ENCODE peak calls at places on chromosomes 4 and X, in nine cellular contexts. One of them, this sample, is unnamed.

GRCh38 chr4:152708361-152708760 is 28.6 kb upstream of the TMEM154 start:
- DNase-seq in stomach: no peak
- DNase-seq in IMR-90: no peak
- DNase-seq in suprapubic skin: no peak
- DNase-seq in tibial artery: no peak
- DNase-seq in sigmoid colon: no peak
- DNase-seq in testis: no peak
- DNase-seq in hepatocyte: no peak
- DNase-seq in PC-3: peak
- DNase-seq in this sample: no peak

GRCh38 chr4:3874525-3875110 is 108.4 kb downstream of the ADRA2C start:
- DNase-seq in tibial artery: no peak
- DNase-seq in stomach: no peak
- DNase-seq in testis: no peak
- DNase-seq in sigmoid colon: peak
- DNase-seq in suprapubic skin: peak
- DNase-seq in IMR-90: no peak
- DNase-seq in PC-3: no peak
- DNase-seq in hepatocyte: no peak
- DNase-seq in this sample: no peak

GRCh38 chr4:147566762-147567161 is 50.4 kb upstream of the TMEM184C start:
- DNase-seq in suprapubic skin: no peak
- DNase-seq in tibial artery: no peak
- DNase-seq in testis: no peak
- DNase-seq in sigmoid colon: no peak
- DNase-seq in PC-3: no peak
- DNase-seq in stomach: no peak
- DNase-seq in IMR-90: no peak
- DNase-seq in hepatocyte: no peak
- DNase-seq in this sample: no peak

GRCh38 chrX:42530027-42530426 is 247.9 kb downstream of the PPP1R2C start:
- DNase-seq in suprapubic skin: no peak
- DNase-seq in stomach: no peak
- DNase-seq in tibial artery: no peak
- DNase-seq in hepatocyte: peak
- DNase-seq in sigmoid colon: no peak
- DNase-seq in IMR-90: peak
- DNase-seq in testis: no peak
- DNase-seq in PC-3: peak
- DNase-seq in this sample: no peak

GRCh38 chr4:58042176-58042575 is 932.0 kb upstream of the IGFBP7 start:
- DNase-seq in IMR-90: no peak
- DNase-seq in sigmoid colon: no peak
- DNase-seq in stomach: no peak
- DNase-seq in suprapubic skin: no peak
- DNase-seq in PC-3: peak
- DNase-seq in hepatocyte: no peak
- DNase-seq in testis: peak
- DNase-seq in tibial artery: no peak
- DNase-seq in this sample: no peak

GRCh38 chr4:1767058-1767769 is 25.9 kb upstream of the FGFR3 start:
- DNase-seq in IMR-90: peak
- DNase-seq in tibial artery: no peak
- DNase-seq in sigmoid colon: no peak
- DNase-seq in testis: no peak
- DNase-seq in stomach: no peak
- DNase-seq in PC-3: no peak
- DNase-seq in suprapubic skin: no peak
- DNase-seq in hepatocyte: peak
- DNase-seq in this sample: no peak

GRCh38 chr4:10381146-10381545 is 76.1 kb downstream of the ZNF518B start:
- DNase-seq in sigmoid colon: no peak
- DNase-seq in testis: no peak
- DNase-seq in suprapubic skin: no peak
- DNase-seq in PC-3: no peak
- DNase-seq in IMR-90: no peak
- DNase-seq in tibial artery: no peak
- DNase-seq in hepatocyte: no peak
- DNase-seq in stomach: no peak
- DNase-seq in this sample: no peak

GRCh38 chr4:165737309-165737972 is 135.6 kb upstream of the TLL1 start:
- DNase-seq in testis: no peak
- DNase-seq in suprapubic skin: no peak
- DNase-seq in IMR-90: no peak
- DNase-seq in PC-3: peak
- DNase-seq in stomach: no peak
- DNase-seq in hepatocyte: no peak
- DNase-seq in tibial artery: no peak
- DNase-seq in sigmoid colon: no peak
- DNase-seq in this sample: no peak

GRCh38 chr4:143202824-143203223 is 18.1 kb downstream of the USP38 start:
- DNase-seq in hepatocyte: no peak
- DNase-seq in sigmoid colon: no peak
- DNase-seq in IMR-90: no peak
- DNase-seq in PC-3: peak
- DNase-seq in suprapubic skin: no peak
- DNase-seq in tibial artery: no peak
- DNase-seq in testis: no peak
- DNase-seq in stomach: no peak
- DNase-seq in this sample: no peak

GRCh38 chr4:138034871-138035270 is 207.3 kb downstream of the SLC7A11 start:
- DNase-seq in PC-3: peak
- DNase-seq in testis: no peak
- DNase-seq in suprapubic skin: no peak
- DNase-seq in hepatocyte: no peak
- DNase-seq in tibial artery: no peak
- DNase-seq in IMR-90: peak
- DNase-seq in sigmoid colon: no peak
- DNase-seq in stomach: no peak
- DNase-seq in this sample: no peak

GRCh38 chrX:40040686-40041461 is 56.9 kb downstream of the BCOR start:
- DNase-seq in PC-3: no peak
- DNase-seq in stomach: no peak
- DNase-seq in tibial artery: no peak
- DNase-seq in IMR-90: no peak
- DNase-seq in sigmoid colon: no peak
- DNase-seq in testis: no peak
- DNase-seq in hepatocyte: no peak
- DNase-seq in suprapubic skin: no peak
- DNase-seq in this sample: no peak

GRCh38 chr4:88985088-88985779 is 71.8 kb downstream of the FAM13A start:
- DNase-seq in IMR-90: peak
- DNase-seq in hepatocyte: no peak
- DNase-seq in tibial artery: peak
- DNase-seq in testis: no peak
- DNase-seq in suprapubic skin: no peak
- DNase-seq in PC-3: no peak
- DNase-seq in sigmoid colon: no peak
- DNase-seq in stomach: no peak
- DNase-seq in this sample: no peak

GRCh38 chr4:57405359-57405758 is 295.2 kb upstream of the IGFBP7 start:
- DNase-seq in testis: no peak
- DNase-seq in tibial artery: no peak
- DNase-seq in hepatocyte: no peak
- DNase-seq in IMR-90: no peak
- DNase-seq in stomach: no peak
- DNase-seq in PC-3: peak
- DNase-seq in suprapubic skin: no peak
- DNase-seq in sigmoid colon: no peak
- DNase-seq in this sample: no peak

DNA sequence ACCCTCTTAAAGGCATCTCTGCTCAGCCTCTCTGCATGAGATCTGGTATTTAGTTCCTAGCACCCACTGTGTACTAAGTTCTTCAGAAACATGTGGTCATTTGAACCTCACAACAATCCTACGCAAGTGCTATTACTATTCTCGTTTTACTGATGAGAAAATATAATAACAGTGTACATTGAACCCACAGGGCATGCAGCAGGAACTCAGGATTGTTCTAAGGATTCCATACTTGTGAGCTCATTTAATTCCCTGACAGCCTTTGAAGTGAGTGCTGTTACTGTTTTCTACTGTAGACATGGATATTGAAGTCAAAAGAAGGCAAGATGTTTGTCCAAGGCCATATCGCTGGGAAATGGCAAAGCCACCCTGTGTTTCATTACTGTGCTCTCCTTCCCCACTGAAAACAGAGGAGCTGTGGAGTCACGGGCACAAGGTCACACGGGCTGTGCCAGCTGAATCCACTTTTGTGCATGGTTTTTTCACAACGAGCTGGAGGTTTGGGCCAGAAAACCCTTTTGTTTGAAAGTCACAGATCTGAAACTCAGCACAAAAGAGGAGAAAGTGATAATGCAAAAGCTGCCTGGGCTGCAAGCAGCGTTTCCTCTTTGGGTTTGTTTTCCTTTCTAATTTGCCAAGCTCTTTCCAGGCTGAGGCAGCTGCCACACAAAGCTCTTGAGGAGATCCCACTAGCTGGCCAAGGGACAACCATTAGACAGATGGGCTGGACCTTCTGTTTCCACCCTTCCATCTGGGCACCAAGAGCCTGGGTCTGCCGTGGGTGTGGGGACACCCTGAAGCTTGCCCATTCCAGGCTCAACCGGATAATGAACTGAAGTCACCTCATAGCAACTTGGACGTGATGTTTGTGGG is 194.9 kb upstream of the C1QTNF7 start:
- DNase-seq in tibial artery: no peak
- DNase-seq in testis: no peak
- DNase-seq in sigmoid colon: no peak
- DNase-seq in IMR-90: peak
- DNase-seq in stomach: no peak
- DNase-seq in PC-3: peak
- DNase-seq in hepatocyte: peak
- DNase-seq in suprapubic skin: no peak
- DNase-seq in this sample: no peak
- H3K4me3 ChIP-seq in tibial artery: no peak
- H3K4me3 ChIP-seq in testis: no peak
- H3K4me3 ChIP-seq in sigmoid colon: no peak
- H3K4me3 ChIP-seq in IMR-90: no peak
- H3K4me3 ChIP-seq in stomach: no peak
- H3K4me3 ChIP-seq in PC-3: no peak
- H3K4me3 ChIP-seq in hepatocyte: no peak
- H3K4me3 ChIP-seq in suprapubic skin: no peak
- H3K4me3 ChIP-seq in this sample: peak

GRCh38 chrX:56764975-56765791 is 36.1 kb downstream of the NBDY start:
- DNase-seq in IMR-90: no peak
- DNase-seq in tibial artery: no peak
- DNase-seq in testis: no peak
- DNase-seq in stomach: no peak
- DNase-seq in PC-3: no peak
- DNase-seq in hepatocyte: no peak
- DNase-seq in sigmoid colon: peak
- DNase-seq in suprapubic skin: no peak
- DNase-seq in this sample: peak

GRCh38 chrX:56763556-56764152 is 34.6 kb downstream of the NBDY start:
- DNase-seq in PC-3: no peak
- DNase-seq in testis: no peak
- DNase-seq in sigmoid colon: peak
- DNase-seq in IMR-90: peak
- DNase-seq in stomach: peak
- DNase-seq in suprapubic skin: no peak
- DNase-seq in tibial artery: no peak
- DNase-seq in hepatocyte: no peak
- DNase-seq in this sample: peak

GRCh38 chrX:56764153-56764974 is 35.3 kb downstream of the NBDY start:
- DNase-seq in stomach: peak
- DNase-seq in sigmoid colon: peak
- DNase-seq in IMR-90: peak
- DNase-seq in tibial artery: peak
- DNase-seq in PC-3: peak
- DNase-seq in hepatocyte: peak
- DNase-seq in testis: peak
- DNase-seq in suprapubic skin: no peak
- DNase-seq in this sample: peak

GRCh38 chrX:56765816-56766553 is 36.9 kb downstream of the NBDY start:
- DNase-seq in hepatocyte: no peak
- DNase-seq in IMR-90: no peak
- DNase-seq in PC-3: no peak
- DNase-seq in testis: no peak
- DNase-seq in tibial artery: no peak
- DNase-seq in sigmoid colon: peak
- DNase-seq in suprapubic skin: no peak
- DNase-seq in stomach: peak
- DNase-seq in this sample: peak

GRCh38 chrX:56766554-56767412 is 37.7 kb downstream of the NBDY start:
- DNase-seq in testis: no peak
- DNase-seq in hepatocyte: no peak
- DNase-seq in PC-3: no peak
- DNase-seq in tibial artery: no peak
- DNase-seq in IMR-90: peak
- DNase-seq in stomach: peak
- DNase-seq in sigmoid colon: peak
- DNase-seq in suprapubic skin: no peak
- DNase-seq in this sample: peak
- TF ChIP-seq CTCF in testis: no peak
- TF ChIP-seq CTCF in hepatocyte: no peak
- TF ChIP-seq CTCF in PC-3: no peak
- TF ChIP-seq CTCF in tibial artery: no peak
- TF ChIP-seq CTCF in IMR-90: no peak
- TF ChIP-seq CTCF in stomach: no peak
- TF ChIP-seq CTCF in sigmoid colon: no peak
- TF ChIP-seq CTCF in suprapubic skin: no peak
- TF ChIP-seq CTCF in this sample: no peak

GRCh38 chr4:27350161-27350560 is 489.5 kb downstream of the STIM2 start:
- DNase-seq in suprapubic skin: no peak
- DNase-seq in IMR-90: no peak
- DNase-seq in hepatocyte: no peak
- DNase-seq in tibial artery: no peak
- DNase-seq in testis: no peak
- DNase-seq in stomach: no peak
- DNase-seq in sigmoid colon: no peak
- DNase-seq in PC-3: peak
- DNase-seq in this sample: no peak
- H3K27ac ChIP-seq in suprapubic skin: no peak
- H3K27ac ChIP-seq in IMR-90: no peak
- H3K27ac ChIP-seq in hepatocyte: no peak
- H3K27ac ChIP-seq in tibial artery: no peak
- H3K27ac ChIP-seq in testis: no peak
- H3K27ac ChIP-seq in stomach: no peak
- H3K27ac ChIP-seq in sigmoid colon: no peak
- H3K27ac ChIP-seq in PC-3: peak
- H3K27ac ChIP-seq in this sample: no peak

DNA sequence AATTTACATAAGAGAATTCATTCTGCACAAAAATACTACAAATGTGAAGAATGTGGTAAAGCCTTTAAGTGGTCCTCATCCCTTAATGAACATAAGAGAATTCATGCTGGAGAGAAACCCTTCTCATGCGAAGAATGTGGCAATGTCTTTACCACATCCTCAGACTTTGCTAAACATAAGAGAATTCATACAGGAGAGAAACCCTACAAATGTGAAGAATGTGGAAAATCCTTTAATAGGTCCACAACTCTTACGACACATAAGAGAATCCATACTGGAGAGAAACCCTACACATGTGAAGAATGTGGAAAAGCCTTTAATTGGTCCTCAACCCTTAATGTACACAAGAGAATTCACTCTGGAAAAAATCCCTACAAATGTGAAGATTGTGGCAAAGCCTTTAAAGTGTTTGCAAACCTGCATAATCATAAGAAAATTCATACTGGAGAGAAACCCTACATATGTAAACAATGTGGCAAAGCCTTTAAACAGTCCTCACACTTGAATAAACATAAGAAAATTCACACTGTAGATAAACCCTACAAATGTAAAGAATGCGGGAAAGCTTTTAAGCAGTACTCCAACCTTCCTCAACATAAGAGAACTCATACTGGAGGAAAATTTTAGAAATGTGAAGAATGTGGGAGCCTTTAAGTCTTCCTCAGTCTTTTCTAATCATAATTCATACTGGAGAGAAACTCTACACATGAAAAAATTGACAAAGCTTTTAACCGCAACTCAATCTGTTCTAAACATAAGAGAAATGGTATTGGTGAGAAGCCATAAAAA is 37.4 kb downstream of the ZNF718 start:
- DNase-seq in testis: no peak
- DNase-seq in stomach: no peak
- DNase-seq in IMR-90: no peak
- DNase-seq in suprapubic skin: no peak
- DNase-seq in hepatocyte: no peak
- DNase-seq in PC-3: no peak
- DNase-seq in sigmoid colon: no peak
- DNase-seq in tibial artery: no peak
- DNase-seq in this sample: no peak
- H3K4me3 ChIP-seq in testis: no peak
- H3K4me3 ChIP-seq in stomach: no peak
- H3K4me3 ChIP-seq in IMR-90: no peak
- H3K4me3 ChIP-seq in suprapubic skin: no peak
- H3K4me3 ChIP-seq in hepatocyte: peak
- H3K4me3 ChIP-seq in PC-3: no peak
- H3K4me3 ChIP-seq in sigmoid colon: no peak
- H3K4me3 ChIP-seq in tibial artery: no peak
- H3K4me3 ChIP-seq in this sample: peak

This sample was measured in coronary artery.